ENCODE peak calls at places on chromosomes 5 and 9, in ten cellular contexts. One of them, this sample, is unnamed.

GRCh38 chr5:73757421-73757820 is 131.4 kb downstream of the ARHGEF28 start:
- DNase-seq in GM23248: no peak
- DNase-seq in PC-3: peak; percentile 14
- DNase-seq in HCT116: no peak
- DNase-seq in Karpas-422: no peak
- DNase-seq in PC-9: no peak
- DNase-seq in OCI-LY7: no peak
- DNase-seq in hepatocyte: no peak
- DNase-seq in GM23338: no peak
- DNase-seq in SK-N-SH: peak; percentile 38
- DNase-seq in this sample: no peak

GRCh38 chr5:6253846-6254245 is 124.5 kb downstream of the MED10 start:
- DNase-seq in GM23248: no peak
- DNase-seq in PC-3: no peak
- DNase-seq in HCT116: no peak
- DNase-seq in Karpas-422: no peak
- DNase-seq in PC-9: no peak
- DNase-seq in OCI-LY7: no peak
- DNase-seq in hepatocyte: no peak
- DNase-seq in GM23338: no peak
- DNase-seq in SK-N-SH: no peak
- DNase-seq in this sample: no peak

GRCh38 chr5:32446660-32447059 is 2.1 kb upstream of the ZFR start:
- DNase-seq in GM23248: no peak
- DNase-seq in PC-3: no peak
- DNase-seq in HCT116: no peak
- DNase-seq in Karpas-422: no peak
- DNase-seq in PC-9: no peak
- DNase-seq in OCI-LY7: peak; percentile 12
- DNase-seq in hepatocyte: peak; percentile 20
- DNase-seq in GM23338: no peak
- DNase-seq in SK-N-SH: no peak
- DNase-seq in this sample: no peak

GRCh38 chr9:38017149-38017884 is 51.7 kb downstream of the SHB start:
- DNase-seq in GM23248: peak; percentile 53
- DNase-seq in PC-3: peak; percentile 60
- DNase-seq in HCT116: no peak
- DNase-seq in Karpas-422: no peak
- DNase-seq in PC-9: peak; percentile 80
- DNase-seq in OCI-LY7: no peak
- DNase-seq in hepatocyte: no peak
- DNase-seq in GM23338: peak; percentile 97
- DNase-seq in SK-N-SH: peak; percentile 80
- DNase-seq in this sample: no peak

GRCh38 chr5:146368137-146368536 is 29.5 kb downstream of the POU4F3 start:
- DNase-seq in GM23248: peak; percentile 19
- DNase-seq in PC-3: peak; percentile 63
- DNase-seq in HCT116: no peak
- DNase-seq in Karpas-422: no peak
- DNase-seq in PC-9: no peak
- DNase-seq in OCI-LY7: no peak
- DNase-seq in hepatocyte: no peak
- DNase-seq in GM23338: no peak
- DNase-seq in SK-N-SH: no peak
- DNase-seq in this sample: no peak

GRCh38 chr9:136322756-136323330 is 4.5 kb upstream of the GPSM1 start:
- DNase-seq in GM23248: no peak
- DNase-seq in PC-3: no peak
- DNase-seq in HCT116: no peak
- DNase-seq in Karpas-422: no peak
- DNase-seq in PC-9: no peak
- DNase-seq in OCI-LY7: no peak
- DNase-seq in hepatocyte: no peak
- DNase-seq in GM23338: no peak
- DNase-seq in SK-N-SH: no peak
- DNase-seq in this sample: no peak

GRCh38 chr9:128685022-128685332 is 4.0 kb upstream of the SET start:
- DNase-seq in GM23248: no peak
- DNase-seq in PC-3: no peak
- DNase-seq in HCT116: no peak
- DNase-seq in Karpas-422: peak; percentile 76
- DNase-seq in PC-9: no peak
- DNase-seq in OCI-LY7: peak; percentile 61
- DNase-seq in hepatocyte: no peak
- DNase-seq in GM23338: no peak
- DNase-seq in SK-N-SH: no peak
- DNase-seq in this sample: no peak

GRCh38 chr5:77518304-77518703 is 26.2 kb upstream of the WDR41 start:
- DNase-seq in GM23248: peak; percentile 16
- DNase-seq in PC-3: peak; percentile 37
- DNase-seq in HCT116: peak; percentile 23
- DNase-seq in Karpas-422: no peak
- DNase-seq in PC-9: no peak
- DNase-seq in OCI-LY7: peak; percentile 28
- DNase-seq in hepatocyte: no peak
- DNase-seq in GM23338: peak; percentile 72
- DNase-seq in SK-N-SH: peak; percentile 14
- DNase-seq in this sample: peak; percentile 9

GRCh38 chr5:92941806-92942205 is 639.2 kb downstream of the NR2F1-AS1 start:
- DNase-seq in GM23248: no peak
- DNase-seq in PC-3: peak; percentile 51
- DNase-seq in HCT116: no peak
- DNase-seq in Karpas-422: no peak
- DNase-seq in PC-9: peak; percentile 17
- DNase-seq in OCI-LY7: no peak
- DNase-seq in hepatocyte: no peak
- DNase-seq in GM23338: no peak
- DNase-seq in SK-N-SH: no peak
- DNase-seq in this sample: no peak

GRCh38 chr9:127915801-127916664 is 808 bp downstream of the ST6GALNAC4 start:
- DNase-seq in GM23248: peak; percentile 34
- DNase-seq in PC-3: no peak
- DNase-seq in HCT116: no peak
- DNase-seq in Karpas-422: peak; percentile 90
- DNase-seq in PC-9: no peak
- DNase-seq in OCI-LY7: peak; percentile 96
- DNase-seq in hepatocyte: no peak
- DNase-seq in GM23338: no peak
- DNase-seq in SK-N-SH: no peak
- DNase-seq in this sample: peak; percentile 87

GRCh38 chr9:83061036-83061435 is 1.9 kb downstream of the RASEF start:
- DNase-seq in GM23248: peak; percentile 24
- DNase-seq in PC-3: peak; percentile 75
- DNase-seq in HCT116: no peak
- DNase-seq in Karpas-422: no peak
- DNase-seq in PC-9: peak; percentile 19
- DNase-seq in OCI-LY7: no peak
- DNase-seq in hepatocyte: peak; percentile 8
- DNase-seq in GM23338: no peak
- DNase-seq in SK-N-SH: no peak
- DNase-seq in this sample: no peak

GRCh38 chr9:109182940-109183798 is 16.1 kb upstream of the FRRS1L start:
- DNase-seq in GM23248: peak; percentile 51
- DNase-seq in PC-3: peak; percentile 55
- DNase-seq in HCT116: peak; percentile 47
- DNase-seq in Karpas-422: peak; percentile 61
- DNase-seq in PC-9: peak; percentile 47
- DNase-seq in OCI-LY7: peak; percentile 13
- DNase-seq in hepatocyte: peak; percentile 48
- DNase-seq in GM23338: peak; percentile 73
- DNase-seq in SK-N-SH: peak; percentile 62
- DNase-seq in this sample: peak; percentile 41

DNA sequence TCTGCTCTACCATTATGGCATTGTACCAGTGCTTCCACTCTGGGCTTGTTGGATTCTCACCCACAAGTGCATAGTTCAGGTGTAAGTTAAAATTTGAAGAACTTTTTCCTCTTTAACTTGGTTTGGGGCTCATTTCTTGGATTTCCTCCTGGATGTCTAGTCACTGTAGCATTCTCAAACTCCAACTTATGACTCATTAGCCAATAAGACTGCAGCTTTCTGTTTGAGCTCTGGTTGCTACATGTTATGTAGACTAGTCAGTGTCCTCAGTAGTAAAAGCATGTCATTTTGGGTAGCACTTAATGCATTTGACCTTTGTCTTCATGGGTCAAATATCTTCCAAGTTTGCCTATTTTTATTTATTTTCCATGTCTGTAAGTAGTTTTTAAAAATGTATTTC is 790.8 kb downstream of the BRINP1 start:
- DNase-seq in GM23248: peak; percentile 93
- DNase-seq in PC-3: peak; percentile 1
- DNase-seq in HCT116: no peak
- DNase-seq in Karpas-422: no peak
- DNase-seq in PC-9: no peak
- DNase-seq in OCI-LY7: no peak
- DNase-seq in hepatocyte: no peak
- DNase-seq in GM23338: no peak
- DNase-seq in SK-N-SH: no peak
- DNase-seq in this sample: no peak
- H3K9me2 ChIP-seq in GM23248: no peaks in the 10 kb centered on the region
- H3K9me2 ChIP-seq in PC-3: no peaks in the 10 kb centered on the region
- H3K9me2 ChIP-seq in HCT116: no peaks in the 10 kb centered on the region
- H3K9me2 ChIP-seq in Karpas-422: no peaks in the 10 kb centered on the region
- H3K9me2 ChIP-seq in PC-9: no peaks in the 10 kb centered on the region
- H3K9me2 ChIP-seq in OCI-LY7: no peaks in the 10 kb centered on the region
- H3K9me2 ChIP-seq in hepatocyte: no peaks in the 10 kb centered on the region
- H3K9me2 ChIP-seq in GM23338: no peaks in the 10 kb centered on the region
- H3K9me2 ChIP-seq in SK-N-SH: no peaks in the 10 kb centered on the region
- H3K9me2 ChIP-seq in this sample: no peaks in the 10 kb centered on the region

GRCh38 chr5:124328201-124328600 is 418.2 kb downstream of the ZNF608 start:
- DNase-seq in GM23248: no peak
- DNase-seq in PC-3: no peak
- DNase-seq in HCT116: no peak
- DNase-seq in Karpas-422: no peak
- DNase-seq in PC-9: no peak
- DNase-seq in OCI-LY7: no peak
- DNase-seq in hepatocyte: no peak
- DNase-seq in GM23338: no peak
- DNase-seq in SK-N-SH: no peak
- DNase-seq in this sample: no peak
- H3K9me2 ChIP-seq in GM23248: no peaks in the 10 kb centered on the region
- H3K9me2 ChIP-seq in PC-3: no peaks in the 10 kb centered on the region
- H3K9me2 ChIP-seq in HCT116: no peaks in the 10 kb centered on the region
- H3K9me2 ChIP-seq in Karpas-422: no peaks in the 10 kb centered on the region
- H3K9me2 ChIP-seq in PC-9: no peaks in the 10 kb centered on the region
- H3K9me2 ChIP-seq in OCI-LY7: no peaks in the 10 kb centered on the region
- H3K9me2 ChIP-seq in hepatocyte: no peaks in the 10 kb centered on the region
- H3K9me2 ChIP-seq in GM23338: peaks cover 5% of the 10 kb centered on the region
- H3K9me2 ChIP-seq in SK-N-SH: no peaks in the 10 kb centered on the region
- H3K9me2 ChIP-seq in this sample: no peaks in the 10 kb centered on the region

GRCh38 chr5:10682801-10683525 is 78.1 kb downstream of the DAP start:
- DNase-seq in GM23248: no peak
- DNase-seq in PC-3: no peak
- DNase-seq in HCT116: no peak
- DNase-seq in Karpas-422: no peak
- DNase-seq in PC-9: no peak
- DNase-seq in OCI-LY7: no peak
- DNase-seq in hepatocyte: no peak
- DNase-seq in GM23338: no peak
- DNase-seq in SK-N-SH: no peak
- DNase-seq in this sample: no peak

GRCh38 chr5:10681605-10682428 is 79.2 kb downstream of the DAP start:
- DNase-seq in GM23248: no peak
- DNase-seq in PC-3: no peak
- DNase-seq in HCT116: no peak
- DNase-seq in Karpas-422: no peak
- DNase-seq in PC-9: no peak
- DNase-seq in OCI-LY7: no peak
- DNase-seq in hepatocyte: no peak
- DNase-seq in GM23338: no peak
- DNase-seq in SK-N-SH: no peak
- DNase-seq in this sample: no peak

GRCh38 chr5:10680876-10681481 is 80.1 kb downstream of the DAP start:
- DNase-seq in GM23248: no peak
- DNase-seq in PC-3: no peak
- DNase-seq in HCT116: no peak
- DNase-seq in Karpas-422: no peak
- DNase-seq in PC-9: no peak
- DNase-seq in OCI-LY7: no peak
- DNase-seq in hepatocyte: no peak
- DNase-seq in GM23338: no peak
- DNase-seq in SK-N-SH: no peak
- DNase-seq in this sample: no peak

GRCh38 chr5:10684303-10685086 is 76.5 kb downstream of the DAP start:
- DNase-seq in GM23248: no peak
- DNase-seq in PC-3: no peak
- DNase-seq in HCT116: no peak
- DNase-seq in Karpas-422: no peak
- DNase-seq in PC-9: no peak
- DNase-seq in OCI-LY7: no peak
- DNase-seq in hepatocyte: no peak
- DNase-seq in GM23338: no peak
- DNase-seq in SK-N-SH: no peak
- DNase-seq in this sample: no peak

GRCh38 chr5:10682429-10682746 is 78.6 kb downstream of the DAP start:
- DNase-seq in GM23248: no peak
- DNase-seq in PC-3: no peak
- DNase-seq in HCT116: no peak
- DNase-seq in Karpas-422: no peak
- DNase-seq in PC-9: no peak
- DNase-seq in OCI-LY7: no peak
- DNase-seq in hepatocyte: no peak
- DNase-seq in GM23338: no peak
- DNase-seq in SK-N-SH: no peak
- DNase-seq in this sample: no peak
- H3K9me2 ChIP-seq in GM23248: no peaks in the 10 kb centered on the region
- H3K9me2 ChIP-seq in PC-3: no peaks in the 10 kb centered on the region
- H3K9me2 ChIP-seq in HCT116: no peaks in the 10 kb centered on the region
- H3K9me2 ChIP-seq in Karpas-422: no peaks in the 10 kb centered on the region
- H3K9me2 ChIP-seq in PC-9: no peaks in the 10 kb centered on the region
- H3K9me2 ChIP-seq in OCI-LY7: no peaks in the 10 kb centered on the region
- H3K9me2 ChIP-seq in hepatocyte: no peaks in the 10 kb centered on the region
- H3K9me2 ChIP-seq in GM23338: no peaks in the 10 kb centered on the region
- H3K9me2 ChIP-seq in SK-N-SH: no peaks in the 10 kb centered on the region
- H3K9me2 ChIP-seq in this sample: no peaks in the 10 kb centered on the region

GRCh38 chr9:97605246-97605645 is 27.9 kb downstream of the TSTD2 start:
- DNase-seq in GM23248: no peak
- DNase-seq in PC-3: no peak
- DNase-seq in HCT116: no peak
- DNase-seq in Karpas-422: no peak
- DNase-seq in PC-9: no peak
- DNase-seq in OCI-LY7: no peak
- DNase-seq in hepatocyte: no peak
- DNase-seq in GM23338: no peak
- DNase-seq in SK-N-SH: no peak
- DNase-seq in this sample: no peak
- H3K9me2 ChIP-seq in GM23248: no peaks in the 10 kb centered on the region
- H3K9me2 ChIP-seq in PC-3: no peaks in the 10 kb centered on the region
- H3K9me2 ChIP-seq in HCT116: no peaks in the 10 kb centered on the region
- H3K9me2 ChIP-seq in Karpas-422: no peaks in the 10 kb centered on the region
- H3K9me2 ChIP-seq in PC-9: no peaks in the 10 kb centered on the region
- H3K9me2 ChIP-seq in OCI-LY7: no peaks in the 10 kb centered on the region
- H3K9me2 ChIP-seq in hepatocyte: no peaks in the 10 kb centered on the region
- H3K9me2 ChIP-seq in GM23338: no peaks in the 10 kb centered on the region
- H3K9me2 ChIP-seq in SK-N-SH: no peaks in the 10 kb centered on the region
- H3K9me2 ChIP-seq in this sample: no peaks in the 10 kb centered on the region

This sample was measured in MM.1S.